ENCODE peak calls at places on chromosomes 12 and 14, in six cellular contexts. H, L, A, V, R and C are unnamed samples.

GRCh38 chr14:68216072-68216471 is 396.5 kb downstream of the RAD51B start:
- DNase-seq in H (no peak), L (no peak), A (no peak), V (no peak), R (no peak), C (no peak)

GRCh38 chr14:57818511-57818910 is 47.4 kb downstream of the SLC35F4 start:
- DNase-seq in H (no peak), L (no peak), A (no peak), V (no peak), R (no peak), C (no peak)

GRCh38 chr14:104650057-104650980 is 39.1 kb upstream of the INF2 start:
- DNase-seq in H (peak; percentile 93), L (peak; percentile 52), A (peak; percentile 79), V (peak; percentile 72), R (peak; percentile 82), C (peak; percentile 64)

GRCh38 chr14:101843665-101844064 is 82.2 kb downstream of the PPP2R5C start:
- DNase-seq in H (no peak), L (peak; percentile 30), A (no peak), V (no peak), R (no peak), C (no peak)

GRCh38 chr12:19431407-19432308 is 7.6 kb upstream of the AEBP2 start:
- DNase-seq in H (peak; percentile 58), L (no peak), A (no peak), V (no peak), R (no peak), C (no peak)

GRCh38 chr12:32049956-32050355 is 56.7 kb upstream of the BICD1 start:
- DNase-seq in H (no peak), L (no peak), A (no peak), V (no peak), R (no peak), C (no peak)

GRCh38 chr14:58287607-58288042 is 10.7 kb upstream of the ARID4A start:
- DNase-seq in H (no peak), L (no peak), A (no peak), V (no peak), R (no peak), C (no peak)

GRCh38 chr14:91202234-91202974 is 42.1 kb downstream of the GPR68 start:
- DNase-seq in H (no peak), L (no peak), A (peak; percentile 64), V (no peak), R (peak; percentile 49), C (no peak)

GRCh38 chr12:32021346-32021773 is 62.1 kb downstream of the RESF1 start:
- DNase-seq in H (no peak), L (no peak), A (no peak), V (no peak), R (no peak), C (no peak)

GRCh38 chr12:46547421-46548340 is 175.1 kb upstream of the SLC38A2 start:
- DNase-seq in H (no peak), L (no peak), A (no peak), V (no peak), R (no peak), C (no peak)

GRCh38 chr12:108333898-108334699 is 5.0 kb downstream of the CMKLR1 start:
- DNase-seq in H (no peak), L (no peak), A (peak; percentile 35), V (no peak), R (no peak), C (no peak)

GRCh38 chr14:66965831-66966230 is 223.4 kb upstream of the GARIN2 start:
- DNase-seq in H (no peak), L (no peak), A (no peak), V (no peak), R (no peak), C (no peak)

GRCh38 chr12:68334136-68334535 is 2.0 kb upstream of the MDM1 start:
- DNase-seq in H (peak; percentile 73), L (no peak), A (no peak), V (no peak), R (peak; percentile 39), C (no peak)

GRCh38 chr12:114916124-114916523 is 232.1 kb upstream of the TBX3 start:
- DNase-seq in H (peak; percentile 42), L (no peak), A (no peak), V (no peak), R (no peak), C (no peak)

GRCh38 chr14:22864979-22865378 is 6.6 kb upstream of the LRP10 start:
- DNase-seq in H (no peak), L (no peak), A (peak; percentile 11), V (no peak), R (no peak), C (no peak)

GRCh38 chr14:105294142-105294597 is 6.6 kb downstream of the BRF1 start:
- DNase-seq in H (no peak), L (peak; percentile 55), A (no peak), V (peak; percentile 77), R (no peak), C (no peak)

GRCh38 chr14:77177623-77178185 is 3.9 kb upstream of the TMEM63C start:
- DNase-seq in H (no peak), L (no peak), A (no peak), V (no peak), R (no peak), C (no peak)

GRCh38 chr14:77041837-77042557 is 13.5 kb upstream of the IRF2BPL start:
- DNase-seq in H (no peak), L (no peak), A (peak; percentile 82), V (peak; percentile 67), R (peak; percentile 58), C (no peak)

GRCh38 chr12:98341732-98342131 is 173.7 kb upstream of the TMPO start:
- DNase-seq in H (no peak), L (no peak), A (no peak), V (no peak), R (no peak), C (no peak)

GRCh38 chr12:63521706-63522105 is 146.6 kb downstream of the DPY19L2 start:
- DNase-seq in H (no peak), L (no peak), A (no peak), V (no peak), R (no peak), C (no peak)

GRCh38 chr12:115922952-115923564 is 354.4 kb downstream of the MED13L start:
- DNase-seq in H (peak; percentile 54), L (no peak), A (no peak), V (no peak), R (no peak), C (no peak)

GRCh38 chr12:111434680-111435338 is 29.1 kb downstream of the SH2B3 start:
- DNase-seq in H (peak; percentile 73), L (peak; percentile 75), A (peak; percentile 84), V (peak; percentile 87), R (peak; percentile 65), C (no peak)

GRCh38 chr12:93583993-93584392 is 11.5 kb downstream of the SOCS2 start:
- DNase-seq in H (no peak), L (no peak), A (no peak), V (no peak), R (no peak), C (no peak)

GRCh38 chr12:11757531-11757930 is 108.1 kb downstream of the ETV6 start:
- DNase-seq in H (no peak), L (no peak), A (no peak), V (no peak), R (no peak), C (no peak)

GRCh38 chr12:11755311-11755930 is 105.9 kb downstream of the ETV6 start:
- DNase-seq in H (no peak), L (no peak), A (no peak), V (no peak), R (no peak), C (no peak)

GRCh38 chr12:11756523-11756922 is 107.0 kb downstream of the ETV6 start:
- DNase-seq in H (no peak), L (no peak), A (no peak), V (no peak), R (no peak), C (no peak)

GRCh38 chr12:11757095-11757494 is 107.6 kb downstream of the ETV6 start:
- DNase-seq in H (no peak), L (no peak), A (no peak), V (no peak), R (no peak), C (no peak)

DNA sequence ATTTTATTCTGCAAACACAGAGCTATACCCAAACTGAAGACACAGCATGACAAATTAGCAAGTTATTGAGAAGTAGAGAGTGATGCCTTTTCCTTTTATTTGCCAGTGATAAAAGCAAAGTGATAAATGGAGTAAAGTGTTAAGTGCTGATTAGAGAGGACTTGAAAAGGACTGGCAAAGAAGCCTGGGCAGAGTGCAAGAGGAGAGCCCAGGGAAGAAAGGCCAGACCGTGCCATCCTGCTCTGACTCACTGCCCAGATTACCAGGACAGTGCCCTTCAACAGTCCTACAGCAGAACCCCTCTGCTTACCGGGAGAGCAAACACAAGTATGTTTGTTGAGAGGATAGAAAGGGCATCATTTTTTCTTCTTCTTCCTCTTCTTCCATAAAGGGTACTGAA is 106.5 kb downstream of the ETV6 start:
- DNase-seq in H (no peak), L (no peak), A (peak; percentile 57), V (no peak), R (no peak), C (no peak)
- H3K27ac ChIP-seq in H (no peak overlapping the region), L (no peak overlapping the region), A (peak overlapping the region; percentile 50), V (peak overlapping the region; percentile 35), R (no peak overlapping the region), C (no peak overlapping the region)

DNA sequence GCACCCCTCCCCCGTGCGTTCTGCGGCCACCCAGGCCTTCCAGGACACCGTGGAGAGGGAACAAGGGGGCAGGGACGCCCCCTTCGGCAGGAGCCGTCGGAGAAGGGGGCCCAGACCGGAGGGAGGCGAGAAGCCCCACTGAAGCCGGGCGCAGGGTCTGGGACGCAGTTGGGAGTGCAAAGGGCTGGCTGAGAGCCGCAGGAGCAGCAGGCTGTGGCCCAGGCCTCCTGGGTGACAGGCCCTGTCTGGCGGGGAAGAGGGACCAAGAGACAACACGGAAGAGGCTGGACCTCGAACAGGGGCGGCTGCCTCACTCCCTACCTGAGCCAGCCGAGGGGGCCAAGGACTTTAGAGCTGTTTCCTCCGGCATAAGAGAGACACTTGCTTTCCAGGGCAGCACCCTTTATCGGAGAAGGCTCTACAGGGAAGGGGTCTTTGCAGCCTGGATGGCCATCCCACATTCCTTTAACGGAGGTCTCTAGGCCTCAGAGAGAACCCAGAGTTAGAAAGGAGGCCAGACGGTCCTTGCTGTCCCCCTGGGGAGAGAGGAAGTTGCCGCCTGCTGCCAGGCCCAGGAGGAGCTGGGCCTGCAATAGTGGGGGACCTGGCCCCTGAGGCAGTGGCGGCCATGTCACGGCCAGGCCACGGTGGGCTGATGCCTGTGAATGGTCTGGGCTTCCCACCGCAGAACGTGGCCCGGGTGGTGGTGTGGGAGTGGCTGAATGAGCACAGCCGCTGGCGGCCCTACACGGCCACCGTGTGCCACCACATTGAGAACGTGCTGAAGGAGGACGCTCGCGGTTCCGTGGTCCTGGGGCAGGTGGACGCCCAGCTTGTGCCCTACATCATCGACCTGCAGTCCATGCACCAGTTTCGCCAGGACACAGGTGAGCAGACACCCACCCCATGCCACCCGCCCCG is 1.3 kb downstream of the DTX1 start:
- DNase-seq in H (peak; percentile 82), L (no peak), A (peak; percentile 57), V (no peak), R (no peak), C (no peak)
- H3K27ac ChIP-seq in H (peak overlapping the region; percentile 17), L (no peak overlapping the region), A (no peak overlapping the region), V (no peak overlapping the region), R (peak overlapping the region; percentile 69), C (no peak overlapping the region)

GRCh38 chr14:38238881-38239280 is 17.0 kb downstream of the CLEC14A start:
- DNase-seq in H (no peak), L (no peak), A (no peak), V (no peak), R (no peak), C (no peak)
- H3K27ac ChIP-seq in H (no peak overlapping the region), L (no peak overlapping the region), A (no peak overlapping the region), V (no peak overlapping the region), R (no peak overlapping the region), C (no peak overlapping the region)

GRCh38 chr14:71595441-71595840 is 336.8 kb upstream of the RGS6 start:
- DNase-seq in H (no peak), L (no peak), A (no peak), V (no peak), R (no peak), C (no peak)
- H3K27ac ChIP-seq in H (no peak overlapping the region), L (no peak overlapping the region), A (no peak overlapping the region), V (no peak overlapping the region), R (no peak overlapping the region), C (no peak overlapping the region)